ENCODE peak calls at places on chromosomes 6 and 20, in seven cellular contexts. One of them, this sample, is unnamed.

GRCh38 chr6:106608080-106608668 is 21.1 kb downstream of the RTN4IP1 start:
- DNase-seq in heart left ventricle: no peak
- DNase-seq in transverse colon: peak; percentile 12
- DNase-seq in CD8-positive, alpha-beta T cell: no peak
- DNase-seq in BJ: no peak
- DNase-seq in upper lobe of right lung: no peak
- DNase-seq in adrenal gland: no peak
- DNase-seq in this sample: peak; percentile 47

GRCh38 chr6:107121964-107122495 is 6.7 kb upstream of the BEND3 start:
- DNase-seq in heart left ventricle: no peak
- DNase-seq in upper lobe of right lung: no peak
- DNase-seq in adrenal gland: no peak
- DNase-seq in BJ: no peak
- DNase-seq in transverse colon: no peak
- DNase-seq in CD8-positive, alpha-beta T cell: no peak
- DNase-seq in this sample: no peak

GRCh38 chr20:15515706-15516105 is 1057.5 kb downstream of the KIF16B start:
- DNase-seq in CD8-positive, alpha-beta T cell: no peak
- DNase-seq in upper lobe of right lung: no peak
- DNase-seq in adrenal gland: no peak
- DNase-seq in BJ: no peak
- DNase-seq in transverse colon: no peak
- DNase-seq in heart left ventricle: no peak
- DNase-seq in this sample: no peak

GRCh38 chr20:5991623-5992441 is 41.4 kb downstream of the MCM8 start:
- DNase-seq in transverse colon: no peak
- DNase-seq in BJ: peak; percentile 61
- DNase-seq in CD8-positive, alpha-beta T cell: no peak
- DNase-seq in heart left ventricle: no peak
- DNase-seq in adrenal gland: no peak
- DNase-seq in upper lobe of right lung: no peak
- DNase-seq in this sample: peak; percentile 42

GRCh38 chr20:33516882-33517281 is 27.0 kb downstream of the CBFA2T2 start:
- DNase-seq in CD8-positive, alpha-beta T cell: no peak
- DNase-seq in adrenal gland: no peak
- DNase-seq in upper lobe of right lung: no peak
- DNase-seq in BJ: no peak
- DNase-seq in transverse colon: no peak
- DNase-seq in heart left ventricle: no peak
- DNase-seq in this sample: no peak

GRCh38 chr6:131270534-131270933 is 135.3 kb downstream of the AKAP7 start:
- DNase-seq in heart left ventricle: no peak
- DNase-seq in transverse colon: no peak
- DNase-seq in upper lobe of right lung: no peak
- DNase-seq in CD8-positive, alpha-beta T cell: no peak
- DNase-seq in adrenal gland: no peak
- DNase-seq in BJ: no peak
- DNase-seq in this sample: no peak

GRCh38 chr6:112416885-112417284 is 69.8 kb downstream of the RFPL4B start:
- DNase-seq in BJ: peak; percentile 58
- DNase-seq in adrenal gland: no peak
- DNase-seq in upper lobe of right lung: no peak
- DNase-seq in heart left ventricle: peak; percentile 23
- DNase-seq in CD8-positive, alpha-beta T cell: no peak
- DNase-seq in transverse colon: no peak
- DNase-seq in this sample: no peak

GRCh38 chr6:7214400-7214940 is 98.5 kb downstream of the SSR1 start:
- DNase-seq in heart left ventricle: peak; percentile 62
- DNase-seq in upper lobe of right lung: no peak
- DNase-seq in transverse colon: no peak
- DNase-seq in adrenal gland: no peak
- DNase-seq in BJ: no peak
- DNase-seq in CD8-positive, alpha-beta T cell: no peak
- DNase-seq in this sample: no peak

GRCh38 chr6:47105469-47106188 is 63.5 kb upstream of the ADGRF1 start:
- DNase-seq in heart left ventricle: no peak
- DNase-seq in adrenal gland: no peak
- DNase-seq in transverse colon: no peak
- DNase-seq in upper lobe of right lung: no peak
- DNase-seq in CD8-positive, alpha-beta T cell: no peak
- DNase-seq in BJ: no peak
- DNase-seq in this sample: no peak

GRCh38 chr6:2378891-2379652 is 133.7 kb upstream of the GMDS start:
- DNase-seq in heart left ventricle: no peak
- DNase-seq in transverse colon: no peak
- DNase-seq in adrenal gland: no peak
- DNase-seq in CD8-positive, alpha-beta T cell: no peak
- DNase-seq in BJ: peak; percentile 36
- DNase-seq in upper lobe of right lung: no peak
- DNase-seq in this sample: peak; percentile 48

GRCh38 chr6:133814797-133815196 is 74.1 kb upstream of the TCF21 start:
- DNase-seq in upper lobe of right lung: no peak
- DNase-seq in BJ: no peak
- DNase-seq in adrenal gland: no peak
- DNase-seq in heart left ventricle: no peak
- DNase-seq in transverse colon: no peak
- DNase-seq in CD8-positive, alpha-beta T cell: no peak
- DNase-seq in this sample: peak; percentile 10

GRCh38 chr6:99611148-99611547 is 4.5 kb downstream of the PRDM13 start:
- DNase-seq in transverse colon: no peak
- DNase-seq in upper lobe of right lung: no peak
- DNase-seq in heart left ventricle: no peak
- DNase-seq in adrenal gland: no peak
- DNase-seq in BJ: no peak
- DNase-seq in CD8-positive, alpha-beta T cell: peak; percentile 32
- DNase-seq in this sample: no peak

GRCh38 chr6:126880926-126881325 is 237.5 kb upstream of the RSPO3 start:
- DNase-seq in CD8-positive, alpha-beta T cell: no peak
- DNase-seq in transverse colon: no peak
- DNase-seq in heart left ventricle: no peak
- DNase-seq in BJ: no peak
- DNase-seq in adrenal gland: no peak
- DNase-seq in upper lobe of right lung: no peak
- DNase-seq in this sample: no peak

GRCh38 chr6:127299522-127300240 is 33.0 kb downstream of the RNF146 start:
- DNase-seq in BJ: no peak
- DNase-seq in transverse colon: no peak
- DNase-seq in adrenal gland: no peak
- DNase-seq in CD8-positive, alpha-beta T cell: no peak
- DNase-seq in heart left ventricle: no peak
- DNase-seq in upper lobe of right lung: no peak
- DNase-seq in this sample: no peak

GRCh38 chr6:2663123-2663522 is 87.6 kb downstream of the MYLK4 start:
- DNase-seq in heart left ventricle: no peak
- DNase-seq in CD8-positive, alpha-beta T cell: no peak
- DNase-seq in upper lobe of right lung: no peak
- DNase-seq in adrenal gland: no peak
- DNase-seq in transverse colon: no peak
- DNase-seq in BJ: no peak
- DNase-seq in this sample: no peak

GRCh38 chr6:75128881-75129570 is 76.8 kb downstream of the COL12A1 start:
- DNase-seq in BJ: peak; percentile 67
- DNase-seq in heart left ventricle: no peak
- DNase-seq in adrenal gland: no peak
- DNase-seq in CD8-positive, alpha-beta T cell: no peak
- DNase-seq in transverse colon: no peak
- DNase-seq in upper lobe of right lung: no peak
- DNase-seq in this sample: no peak

GRCh38 chr20:39967806-39968205 is 721.2 kb downstream of the MAFB start:
- DNase-seq in upper lobe of right lung: no peak
- DNase-seq in CD8-positive, alpha-beta T cell: no peak
- DNase-seq in adrenal gland: no peak
- DNase-seq in BJ: no peak
- DNase-seq in heart left ventricle: no peak
- DNase-seq in transverse colon: no peak
- DNase-seq in this sample: no peak

GRCh38 chr6:11196511-11197174 is 35.8 kb downstream of the NEDD9 start:
- DNase-seq in CD8-positive, alpha-beta T cell: no peak
- DNase-seq in upper lobe of right lung: no peak
- DNase-seq in transverse colon: no peak
- DNase-seq in BJ: peak; percentile 84
- DNase-seq in heart left ventricle: no peak
- DNase-seq in adrenal gland: no peak
- DNase-seq in this sample: no peak

GRCh38 chr20:48359692-48360337 is 468.0 kb downstream of the PREX1 start:
- DNase-seq in heart left ventricle: no peak
- DNase-seq in BJ: no peak
- DNase-seq in transverse colon: peak; percentile 67
- DNase-seq in adrenal gland: no peak
- DNase-seq in upper lobe of right lung: no peak
- DNase-seq in CD8-positive, alpha-beta T cell: no peak
- DNase-seq in this sample: no peak

GRCh38 chr6:11017090-11017489 is 27.0 kb downstream of the ELOVL2 start:
- DNase-seq in BJ: no peak
- DNase-seq in upper lobe of right lung: no peak
- DNase-seq in heart left ventricle: no peak
- DNase-seq in CD8-positive, alpha-beta T cell: no peak
- DNase-seq in transverse colon: no peak
- DNase-seq in adrenal gland: no peak
- DNase-seq in this sample: no peak

GRCh38 chr6:148422085-148422484 is 79.4 kb downstream of the SASH1 start:
- DNase-seq in BJ: no peak
- DNase-seq in upper lobe of right lung: no peak
- DNase-seq in heart left ventricle: no peak
- DNase-seq in adrenal gland: no peak
- DNase-seq in transverse colon: no peak
- DNase-seq in CD8-positive, alpha-beta T cell: no peak
- DNase-seq in this sample: peak; percentile 65

GRCh38 chr6:140441256-140441655 is 1066.8 kb upstream of the CITED2 start:
- DNase-seq in transverse colon: peak; percentile 41
- DNase-seq in adrenal gland: peak; percentile 62
- DNase-seq in heart left ventricle: peak; percentile 75
- DNase-seq in BJ: no peak
- DNase-seq in CD8-positive, alpha-beta T cell: no peak
- DNase-seq in upper lobe of right lung: no peak
- DNase-seq in this sample: no peak

GRCh38 chr20:45268531-45268930 is 14.2 kb upstream of the SLPI start:
- DNase-seq in CD8-positive, alpha-beta T cell: no peak
- DNase-seq in heart left ventricle: no peak
- DNase-seq in adrenal gland: no peak
- DNase-seq in upper lobe of right lung: no peak
- DNase-seq in transverse colon: no peak
- DNase-seq in BJ: no peak
- DNase-seq in this sample: no peak

GRCh38 chr20:61436674-61437279 is 184.7 kb downstream of the CDH4 start:
- DNase-seq in adrenal gland: no peak
- DNase-seq in heart left ventricle: no peak
- DNase-seq in BJ: no peak
- DNase-seq in upper lobe of right lung: peak; percentile 22
- DNase-seq in CD8-positive, alpha-beta T cell: no peak
- DNase-seq in transverse colon: no peak
- DNase-seq in this sample: peak; percentile 66

DNA sequence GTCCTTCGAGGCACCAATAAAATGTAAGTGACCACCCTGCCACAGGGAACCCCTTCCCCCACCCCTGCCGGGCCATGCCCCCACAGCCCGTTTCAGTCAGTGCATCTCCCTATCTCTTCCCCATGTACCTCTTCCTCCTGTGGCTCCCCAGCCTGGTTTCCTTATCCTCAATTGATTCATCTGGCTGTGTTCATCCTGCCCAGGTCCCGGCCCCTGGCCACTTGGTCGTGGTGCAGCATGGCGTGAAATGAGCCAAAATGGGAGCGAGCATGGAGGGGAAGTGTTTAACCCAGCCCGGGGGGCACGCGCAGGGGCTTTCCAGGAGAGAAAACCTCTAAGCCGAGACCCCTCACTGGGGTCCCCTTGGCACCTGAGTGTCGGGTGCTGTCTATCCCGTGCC is 35.9 kb downstream of the HM13 start:
- DNase-seq in heart left ventricle: no peak
- DNase-seq in upper lobe of right lung: no peak
- DNase-seq in adrenal gland: no peak
- DNase-seq in transverse colon: no peak
- DNase-seq in CD8-positive, alpha-beta T cell: no peak
- DNase-seq in BJ: no peak
- DNase-seq in this sample: no peak
- H3K4me3 ChIP-seq in heart left ventricle: no peak overlapping the region
- H3K4me3 ChIP-seq in upper lobe of right lung: no peak overlapping the region
- H3K4me3 ChIP-seq in adrenal gland: no peak overlapping the region
- H3K4me3 ChIP-seq in transverse colon: no peak overlapping the region
- H3K4me3 ChIP-seq in CD8-positive, alpha-beta T cell: no peak overlapping the region
- H3K4me3 ChIP-seq in BJ: no peak overlapping the region
- H3K4me3 ChIP-seq in this sample: no peak overlapping the region

GRCh38 chr6:53112871-53113270 is 35.8 kb downstream of the GCM1 start:
- DNase-seq in BJ: no peak
- DNase-seq in CD8-positive, alpha-beta T cell: no peak
- DNase-seq in transverse colon: no peak
- DNase-seq in upper lobe of right lung: no peak
- DNase-seq in heart left ventricle: no peak
- DNase-seq in adrenal gland: no peak
- DNase-seq in this sample: no peak
- TF ChIP-seq CTCF in BJ: no peak
- TF ChIP-seq CTCF in CD8-positive, alpha-beta T cell: no peak
- TF ChIP-seq CTCF in transverse colon: no peak
- TF ChIP-seq CTCF in upper lobe of right lung: no peak
- TF ChIP-seq CTCF in heart left ventricle: no peak
- TF ChIP-seq CTCF in adrenal gland: no peak
- TF ChIP-seq CTCF in this sample: no peak

GRCh38 chr6:63789699-63790098 is 154.1 kb downstream of the PHF3 start:
- DNase-seq in CD8-positive, alpha-beta T cell: no peak
- DNase-seq in transverse colon: no peak
- DNase-seq in upper lobe of right lung: no peak
- DNase-seq in heart left ventricle: no peak
- DNase-seq in adrenal gland: no peak
- DNase-seq in BJ: no peak
- DNase-seq in this sample: no peak
- H3K27me3 ChIP-seq in CD8-positive, alpha-beta T cell: peaks cover 3% of the 10 kb centered on the region
- H3K27me3 ChIP-seq in transverse colon: no peaks in the 10 kb centered on the region
- H3K27me3 ChIP-seq in upper lobe of right lung: no peaks in the 10 kb centered on the region
- H3K27me3 ChIP-seq in heart left ventricle: no peaks in the 10 kb centered on the region
- H3K27me3 ChIP-seq in adrenal gland: peaks cover 5% of the 10 kb centered on the region
- H3K27me3 ChIP-seq in BJ: no peaks in the 10 kb centered on the region
- H3K27me3 ChIP-seq in this sample: no peaks in the 10 kb centered on the region

DNA sequence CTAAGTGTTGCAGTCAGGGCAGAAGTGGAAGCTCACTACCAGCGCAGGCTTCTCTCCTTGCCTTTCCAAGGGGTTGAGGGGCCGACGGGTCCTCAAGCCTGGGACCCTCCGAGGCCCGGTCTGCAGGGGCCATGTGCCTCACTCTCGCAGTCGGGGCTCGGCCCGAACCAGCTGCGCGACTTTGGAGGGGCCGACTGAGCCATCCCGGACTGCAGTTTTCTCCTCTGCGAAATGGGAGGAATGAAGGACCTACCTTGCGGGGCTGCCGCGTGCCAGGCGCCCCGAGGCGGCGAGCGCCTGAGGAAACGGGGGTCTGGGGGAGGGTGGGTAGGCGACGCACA is 5.6 kb downstream of the LZTS3 start:
- DNase-seq in BJ: no peak
- DNase-seq in heart left ventricle: no peak
- DNase-seq in transverse colon: no peak
- DNase-seq in adrenal gland: no peak
- DNase-seq in CD8-positive, alpha-beta T cell: no peak
- DNase-seq in upper lobe of right lung: no peak
- DNase-seq in this sample: no peak
- H3K4me3 ChIP-seq in BJ: no peak overlapping the region
- H3K4me3 ChIP-seq in heart left ventricle: no peak overlapping the region
- H3K4me3 ChIP-seq in transverse colon: peak overlapping the region; percentile 39
- H3K4me3 ChIP-seq in adrenal gland: no peak overlapping the region
- H3K4me3 ChIP-seq in CD8-positive, alpha-beta T cell: no peak overlapping the region
- H3K4me3 ChIP-seq in upper lobe of right lung: peak overlapping the region; percentile 42
- H3K4me3 ChIP-seq in this sample: no peak overlapping the region